ENCODE peak calls at places on chromosome 6, in seven cellular contexts. M is amygdala, I is ELR, U is AG10803, D is iPS-NIHi11, K is T47D, C is iris pigment epithelial cell. J is an unnamed sample.

GRCh38 chr6:124967444-124967843 is 5.2 kb downstream of the RNF217 start:
- DNase-seq in D (no peak), M (no peak), C (peak), U (no peak), I (peak), K (no peak), J (no peak)

GRCh38 chr6:92589970-92590369 is 829.4 kb downstream of the EPHA7 start:
- DNase-seq in M (no peak), K (peak), D (no peak), C (peak), I (no peak), U (peak), J (no peak)

GRCh38 chr6:105824732-105825131 is 261.4 kb upstream of the PRDM1 start:
- DNase-seq in D (no peak), K (no peak), M (no peak), U (peak), I (peak), C (peak), J (no peak)

GRCh38 chr6:79034865-79035264 is 43.2 kb downstream of the PHIP start:
- DNase-seq in D (no peak), U (peak), C (no peak), I (no peak), K (no peak), M (no peak), J (no peak)

GRCh38 chr6:107398005-107398404 is 61.4 kb downstream of the PDSS2 start:
- DNase-seq in D (no peak), I (no peak), C (no peak), U (no peak), K (no peak), M (no peak), J (no peak)

GRCh38 chr6:118784641-118785164 is 109.2 kb upstream of the ASF1A start:
- DNase-seq in M (peak), U (no peak), D (peak), K (no peak), I (no peak), C (no peak), J (peak)

GRCh38 chr6:140774080-140774505 is 1358.6 kb upstream of the GJE1 start:
- DNase-seq in U (peak), I (peak), K (no peak), D (no peak), M (no peak), C (peak), J (no peak)

GRCh38 chr6:129494586-129494985 is 215.4 kb downstream of the ARHGAP18 start:
- DNase-seq in U (no peak), C (no peak), D (no peak), I (no peak), M (no peak), K (no peak), J (no peak)

GRCh38 chr6:79604583-79605037 is 26.5 kb upstream of the SH3BGRL2 start:
- DNase-seq in U (peak), D (no peak), C (peak), M (no peak), K (no peak), I (peak), J (no peak)

GRCh38 chr6:154868143-154868594 is 126.9 kb upstream of the TIAM2 start:
- DNase-seq in M (no peak), I (peak), K (peak), C (peak), D (peak), U (peak), J (no peak)

GRCh38 chr6:111553580-111553979 is 52.1 kb downstream of the TRAF3IP2 start:
- DNase-seq in M (no peak), C (no peak), U (no peak), K (no peak), I (no peak), D (no peak), J (no peak)

GRCh38 chr6:84773431-84774173 is 9.2 kb upstream of the TBX18 start:
- DNase-seq in K (no peak), I (peak), D (peak), M (no peak), C (peak), U (peak), J (no peak)

GRCh38 chr6:81865712-81866111 is 113.2 kb upstream of the TENT5A start:
- DNase-seq in U (peak), D (no peak), C (peak), K (no peak), M (no peak), I (peak), J (no peak)

GRCh38 chr6:169859401-169859977 is 108.1 kb downstream of the ERMARD start:
- DNase-seq in I (no peak), D (no peak), C (no peak), M (no peak), K (no peak), U (no peak), J (peak)

GRCh38 chr6:45554596-45554995 is 176.9 kb upstream of the SUPT3H start:
- DNase-seq in C (no peak), K (peak), M (no peak), D (no peak), U (no peak), I (no peak), J (no peak)

GRCh38 chr6:27592481-27593199 is 119.7 kb upstream of the ZNF184 start:
- DNase-seq in M (no peak), C (peak), U (peak), I (peak), K (peak), D (peak), J (no peak)

GRCh38 chr6:136539967-136540366 is 10.3 kb downstream of the MAP7 start:
- DNase-seq in D (no peak), M (no peak), U (no peak), C (no peak), I (no peak), K (no peak), J (no peak)

GRCh38 chr6:44416103-44416502 is 28.6 kb downstream of the CDC5L start:
- DNase-seq in C (peak), M (no peak), K (no peak), U (peak), D (no peak), I (peak), J (no peak)

GRCh38 chr6:170344631-170345576 is 38.3 kb downstream of the FAM120B start:
- DNase-seq in D (peak), I (peak), C (peak), K (no peak), U (peak), M (no peak), J (no peak)

GRCh38 chr6:166556871-166557322 is 29.6 kb downstream of the RAMACL start:
- DNase-seq in C (peak), K (peak), M (peak), U (peak), D (peak), I (peak), J (peak)

GRCh38 chr6:16244446-16244845 is 6.1 kb downstream of the GMPR start:
- DNase-seq in U (no peak), K (no peak), M (no peak), C (no peak), D (no peak), I (no peak), J (no peak)